ENCODE peak calls at places on chromosomes 1 and 21, in five cellular contexts. R is sigmoid colon, O is osteoblast, V is SJSA1, E is K562. K is an unnamed sample.

GRCh38 chr1:195664628-195665027 is 943.6 kb downstream of the KCNT2 start:
- DNase-seq in V (no peak), R (no peak), E (no peak), O (peak; percentile 9), K (no peak)

GRCh38 chr21:46004168-46004861 is 22.7 kb downstream of the COL6A1 start:
- DNase-seq in R (peak; percentile 71), O (peak; percentile 89), E (no peak), V (no peak), K (peak; percentile 37)

GRCh38 chr1:26999440-26999987 is 6.0 kb downstream of the TRNP1 start:
- DNase-seq in O (peak; percentile 98), V (peak; percentile 98), E (no peak), R (peak; percentile 96), K (peak; percentile 91)

GRCh38 chr21:16554522-16554921 is 824.7 kb downstream of the USP25 start:
- DNase-seq in R (no peak), V (no peak), E (no peak), O (no peak), K (peak; percentile 9)

GRCh38 chr1:161071886-161072371 is 2.2 kb upstream of the ARHGAP30 start:
- DNase-seq in R (no peak), V (no peak), O (peak; percentile 93), E (peak; percentile 77), K (peak; percentile 91)

GRCh38 chr21:42644223-42645208 is 8.9 kb upstream of the PDE9A start:
- DNase-seq in R (no peak), V (no peak), E (no peak), O (peak; percentile 86), K (no peak)

GRCh38 chr1:43582162-43582566 is 51.5 kb downstream of the PTPRF start:
- DNase-seq in E (peak; percentile 72), R (no peak), V (peak; percentile 94), O (peak; percentile 100), K (no peak)

GRCh38 chr1:11792106-11792505 is 13.7 kb downstream of the MTHFR start:
- DNase-seq in R (no peak), E (no peak), V (no peak), O (no peak), K (no peak)

GRCh38 chr1:184483101-184483813 is 96.4 kb downstream of the C1orf21 start:
- DNase-seq in R (peak; percentile 88), E (no peak), V (no peak), O (peak; percentile 4), K (no peak)

GRCh38 chr1:12047120-12047876 is 15.8 kb upstream of the TNFRSF8 start:
- DNase-seq in V (no peak), R (no peak), E (no peak), O (peak; percentile 94), K (no peak)

GRCh38 chr1:208223136-208223535 is 21.0 kb downstream of the PLXNA2 start:
- DNase-seq in O (peak; percentile 83), V (no peak), E (no peak), R (no peak), K (no peak)

GRCh38 chr1:108560430-108561144 is 687 bp downstream of the EEIG2 start:
- DNase-seq in E (no peak), V (peak; percentile 76), O (peak; percentile 80), R (peak; percentile 79), K (no peak)

GRCh38 chr1:9278585-9279153 is 14.0 kb upstream of the SPSB1 start:
- DNase-seq in O (peak; percentile 75), R (no peak), E (no peak), V (no peak), K (no peak)

GRCh38 chr1:214400136-214400535 is 119.2 kb downstream of the SMYD2 start:
- DNase-seq in R (no peak), E (no peak), V (no peak), O (no peak), K (no peak)

GRCh38 chr1:46670134-46670533 is 1.5 kb upstream of the TEX38 start:
- DNase-seq in O (no peak), E (no peak), R (no peak), V (no peak), K (no peak)

GRCh38 chr1:179369751-179370341 is 4.1 kb downstream of the AXDND1 start:
- DNase-seq in O (peak; percentile 55), R (no peak), E (peak; percentile 63), V (no peak), K (peak; percentile 59)

GRCh38 chr1:66137235-66137634 is 344.5 kb downstream of the PDE4B start:
- DNase-seq in E (no peak), R (no peak), O (no peak), V (no peak), K (no peak)

GRCh38 chr1:27658951-27659496 is 13.0 kb downstream of the IFI6 start:
- DNase-seq in R (peak; percentile 69), O (peak; percentile 96), E (no peak), V (no peak), K (peak; percentile 63)

GRCh38 chr1:21184266-21184665 is 7.6 kb upstream of the EIF4G3 start:
- DNase-seq in E (peak; percentile 1), V (no peak), R (no peak), O (no peak), K (no peak)

GRCh38 chr1:40958210-40958609 is 21.3 kb upstream of the CTPS1 start:
- DNase-seq in O (no peak), R (no peak), E (no peak), V (no peak), K (no peak)

GRCh38 chr21:42130447-42130846 is 59.3 kb downstream of the UMODL1 start:
- DNase-seq in E (no peak), O (peak; percentile 18), V (no peak), R (no peak), K (no peak)

GRCh38 chr1:69499203-69499803 is 68.4 kb upstream of the LRRC7 start:
- DNase-seq in O (no peak), R (no peak), E (no peak), V (no peak), K (no peak)

GRCh38 chr1:156115514-156116374 is 1.2 kb downstream of the LMNA start:
- DNase-seq in R (peak; percentile 87), E (no peak), O (no peak), V (peak; percentile 78), K (peak; percentile 78)

GRCh38 chr1:58549231-58549958 is 2.9 kb upstream of the OMA1 start:
- DNase-seq in E (peak; percentile 13), R (no peak), V (no peak), O (no peak), K (no peak)

GRCh38 chr1:48552420-48552819 is 80.4 kb upstream of the SPATA6 start:
- DNase-seq in E (no peak), V (no peak), O (no peak), R (no peak), K (no peak)

GRCh38 chr1:166721145-166721544 is 118.1 kb upstream of the POGK start:
- DNase-seq in V (no peak), E (no peak), R (no peak), O (no peak), K (no peak)

GRCh38 chr21:29300547-29301138 is 1.9 kb downstream of the BACH1 start:
- DNase-seq in E (no peak), R (no peak), O (peak; percentile 35), V (no peak), K (no peak)

GRCh38 chr1:174273190-174273589 is 113.9 kb downstream of the RABGAP1L start:
- DNase-seq in R (no peak), V (no peak), O (no peak), E (no peak), K (no peak)

GRCh38 chr1:217088521-217089221 is 365.4 kb upstream of the ESRRG start:
- DNase-seq in O (no peak), V (no peak), R (no peak), E (no peak), K (peak; percentile 34)

GRCh38 chr1:26290061-26290415 is 10.2 kb downstream of the SH3BGRL3 start:
- DNase-seq in E (no peak), R (no peak), O (peak; percentile 50), V (no peak), K (no peak)

GRCh38 chr1:166470465-166470864 is 303.7 kb upstream of the FAM78B start:
- DNase-seq in V (no peak), R (no peak), O (no peak), E (no peak), K (no peak)

GRCh38 chr1:37616330-37616729 is 18.4 kb downstream of the RSPO1 start:
- DNase-seq in R (no peak), V (no peak), E (no peak), O (no peak), K (no peak)

DNA sequence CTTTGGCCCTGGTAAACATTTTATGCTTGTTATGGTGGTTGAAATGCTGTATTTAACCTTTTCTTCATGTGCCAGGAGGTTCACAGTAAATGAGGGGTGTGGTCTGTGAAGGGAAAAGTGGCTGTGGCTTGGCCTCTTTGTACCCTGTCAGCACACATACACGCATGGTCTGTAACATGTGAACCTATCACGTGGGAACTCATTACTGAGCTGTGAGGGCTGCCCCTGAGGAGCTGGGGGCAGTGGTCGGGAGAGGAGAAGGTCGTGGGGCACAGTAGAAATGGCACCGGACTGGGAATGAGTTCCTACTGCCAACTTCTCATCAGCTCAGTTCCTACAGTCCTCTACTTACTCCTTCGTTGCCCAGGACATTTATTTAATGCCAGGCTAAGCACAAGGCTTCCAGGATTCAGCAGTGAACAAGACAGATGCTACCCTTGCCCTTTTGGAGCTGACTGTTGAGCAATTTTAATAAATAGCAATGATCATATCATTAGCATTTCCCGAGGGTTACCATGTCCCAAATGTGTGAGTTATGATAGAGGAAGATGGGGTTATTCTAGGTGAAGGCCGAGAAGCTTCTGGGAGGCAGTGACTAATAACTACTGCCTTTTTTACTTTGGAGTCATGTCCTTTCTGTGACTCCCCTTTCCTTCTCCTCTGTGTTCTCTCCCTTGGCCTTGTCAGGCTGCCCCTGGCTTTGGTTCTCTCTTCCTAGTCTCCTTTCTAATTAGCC is 38.8 kb downstream of the DDR2 start:
- DNase-seq in O (no peak), V (no peak), E (no peak), R (no peak), K (no peak)
- H3K27me3 ChIP-seq in O (no peaks in the 10 kb centered on the region), V (no peaks in the 10 kb centered on the region), E (no peaks in the 10 kb centered on the region), R (no peaks in the 10 kb centered on the region), K (no peaks in the 10 kb centered on the region)

GRCh38 chr1:32606972-32607371 is 43.4 kb downstream of the ZBTB8OS start:
- DNase-seq in V (no peak), E (no peak), O (peak; percentile 65), R (no peak), K (no peak)

GRCh38 chr1:32612189-32612881 is 38.0 kb downstream of the ZBTB8OS start:
- DNase-seq in V (peak; percentile 88), E (peak; percentile 73), R (peak; percentile 91), O (peak; percentile 97), K (peak; percentile 94)

GRCh38 chr1:32613472-32613871 is 36.9 kb downstream of the ZBTB8OS start:
- DNase-seq in E (no peak), R (no peak), O (no peak), V (no peak), K (no peak)

GRCh38 chr1:32609180-32609579 is 41.2 kb downstream of the ZBTB8OS start:
- DNase-seq in E (no peak), V (no peak), O (no peak), R (no peak), K (no peak)

GRCh38 chr1:32611859-32612188 is 38.5 kb downstream of the ZBTB8OS start:
- DNase-seq in O (no peak), E (no peak), V (no peak), R (no peak), K (no peak)
- H3K4me3 ChIP-seq in O (peak overlapping the region; percentile 76), E (no peak overlapping the region), V (peak overlapping the region; percentile 34), R (peak overlapping the region; percentile 56), K (peak overlapping the region; percentile 59)

GRCh38 chr1:85700422-85700821 is 7.8 kb downstream of the ZNHIT6 start:
- DNase-seq in O (no peak), R (no peak), V (no peak), E (no peak), K (no peak)
- H3K36me3 ChIP-seq in O (peaks cover 47% of the 10 kb centered on the region), R (no peaks in the 10 kb centered on the region), V (peaks cover 52% of the 10 kb centered on the region), E (peaks cover 76% of the 10 kb centered on the region), K (peaks cover 8% of the 10 kb centered on the region)

GRCh38 chr21:44930543-44930981 is 9.3 kb upstream of the SLX9 start:
- DNase-seq in O (peak; percentile 93), V (no peak), R (no peak), E (no peak), K (peak; percentile 71)
- H3K27me3 ChIP-seq in O (peaks cover 5% of the 10 kb centered on the region), V (no peaks in the 10 kb centered on the region), R (peaks cover 42% of the 10 kb centered on the region), E (peaks cover 17% of the 10 kb centered on the region), K (peaks cover 79% of the 10 kb centered on the region)

GRCh38 chr1:4511374-4511773 is 143.0 kb upstream of the AJAP1 start:
- DNase-seq in E (no peak), V (no peak), R (no peak), O (peak; percentile 56), K (no peak)
- H3K4me3 ChIP-seq in E (no peak overlapping the region), V (no peak overlapping the region), R (no peak overlapping the region), O (no peak overlapping the region), K (no peak overlapping the region)

K was measured in H7.